ENCODE peak calls at places on chromosomes 12 and 14, in seven cellular contexts. One of them, this sample, is unnamed.

GRCh38 chr14:73713206-73713803 is 879 bp downstream of the PNMA1 start:
- DNase-seq in PC-3: no peak
- DNase-seq in lower leg skin: no peak
- DNase-seq in GM06990: no peak
- DNase-seq in mammary epithelial cell: no peak
- DNase-seq in astrocyte: no peak
- DNase-seq in adrenal gland: no peak
- DNase-seq in this sample: no peak

GRCh38 chr12:108447168-108447840 is 67.8 kb upstream of the FICD start:
- DNase-seq in adrenal gland: no peak
- DNase-seq in GM06990: no peak
- DNase-seq in mammary epithelial cell: no peak
- DNase-seq in PC-3: no peak
- DNase-seq in astrocyte: no peak
- DNase-seq in lower leg skin: no peak
- DNase-seq in this sample: no peak

GRCh38 chr12:114655934-114656697 is 27.9 kb downstream of the TBX3 start:
- DNase-seq in lower leg skin: no peak
- DNase-seq in astrocyte: peak; percentile 64
- DNase-seq in PC-3: peak; percentile 44
- DNase-seq in adrenal gland: peak; percentile 90
- DNase-seq in mammary epithelial cell: no peak
- DNase-seq in GM06990: no peak
- DNase-seq in this sample: peak; percentile 98

GRCh38 chr12:90102957-90103652 is 394.5 kb upstream of the ATP2B1 start:
- DNase-seq in mammary epithelial cell: peak; percentile 43
- DNase-seq in GM06990: peak; percentile 27
- DNase-seq in astrocyte: peak; percentile 26
- DNase-seq in adrenal gland: no peak
- DNase-seq in lower leg skin: no peak
- DNase-seq in PC-3: peak; percentile 61
- DNase-seq in this sample: peak; percentile 32

GRCh38 chr12:121789233-121789781 is 4.2 kb downstream of the RHOF start:
- DNase-seq in GM06990: peak; percentile 72
- DNase-seq in PC-3: no peak
- DNase-seq in mammary epithelial cell: no peak
- DNase-seq in lower leg skin: no peak
- DNase-seq in astrocyte: no peak
- DNase-seq in adrenal gland: no peak
- DNase-seq in this sample: no peak

GRCh38 chr14:80570930-80571298 is 359.6 kb upstream of the DIO2 start:
- DNase-seq in astrocyte: no peak
- DNase-seq in lower leg skin: no peak
- DNase-seq in adrenal gland: no peak
- DNase-seq in GM06990: no peak
- DNase-seq in PC-3: no peak
- DNase-seq in mammary epithelial cell: no peak
- DNase-seq in this sample: peak; percentile 53

GRCh38 chr12:18368594-18368993 is 107.3 kb downstream of the PIK3C2G start:
- DNase-seq in adrenal gland: no peak
- DNase-seq in astrocyte: no peak
- DNase-seq in PC-3: no peak
- DNase-seq in lower leg skin: no peak
- DNase-seq in mammary epithelial cell: no peak
- DNase-seq in GM06990: no peak
- DNase-seq in this sample: no peak

GRCh38 chr12:20444595-20445170 is 76.3 kb downstream of the PDE3A start:
- DNase-seq in mammary epithelial cell: no peak
- DNase-seq in adrenal gland: no peak
- DNase-seq in astrocyte: no peak
- DNase-seq in PC-3: no peak
- DNase-seq in lower leg skin: no peak
- DNase-seq in GM06990: no peak
- DNase-seq in this sample: no peak

GRCh38 chr14:55136241-55136640 is 7.2 kb downstream of the LGALS3 start:
- DNase-seq in GM06990: no peak
- DNase-seq in PC-3: no peak
- DNase-seq in adrenal gland: no peak
- DNase-seq in astrocyte: peak; percentile 72
- DNase-seq in mammary epithelial cell: peak; percentile 36
- DNase-seq in lower leg skin: no peak
- DNase-seq in this sample: no peak

GRCh38 chr12:131276501-131277185 is 322.9 kb downstream of the ADGRD1 start:
- DNase-seq in adrenal gland: no peak
- DNase-seq in GM06990: no peak
- DNase-seq in mammary epithelial cell: no peak
- DNase-seq in lower leg skin: no peak
- DNase-seq in astrocyte: no peak
- DNase-seq in PC-3: no peak
- DNase-seq in this sample: no peak

GRCh38 chr12:131606218-131606899 is 104.5 kb upstream of the SFSWAP start:
- DNase-seq in lower leg skin: no peak
- DNase-seq in mammary epithelial cell: no peak
- DNase-seq in GM06990: no peak
- DNase-seq in adrenal gland: no peak
- DNase-seq in PC-3: peak; percentile 18
- DNase-seq in astrocyte: no peak
- DNase-seq in this sample: no peak

GRCh38 chr12:1435456-1435855 is 158.9 kb downstream of the FBXL14 start:
- DNase-seq in adrenal gland: no peak
- DNase-seq in astrocyte: peak; percentile 52
- DNase-seq in lower leg skin: no peak
- DNase-seq in mammary epithelial cell: no peak
- DNase-seq in PC-3: no peak
- DNase-seq in GM06990: no peak
- DNase-seq in this sample: no peak

GRCh38 chr12:96989916-96990315 is 82.9 kb downstream of the NEDD1 start:
- DNase-seq in PC-3: peak; percentile 78
- DNase-seq in astrocyte: peak; percentile 7
- DNase-seq in mammary epithelial cell: peak; percentile 35
- DNase-seq in adrenal gland: no peak
- DNase-seq in lower leg skin: no peak
- DNase-seq in GM06990: no peak
- DNase-seq in this sample: peak; percentile 38

GRCh38 chr14:105480165-105480564 is 5.5 kb downstream of the CRIP2 start:
- DNase-seq in mammary epithelial cell: no peak
- DNase-seq in GM06990: no peak
- DNase-seq in astrocyte: no peak
- DNase-seq in adrenal gland: no peak
- DNase-seq in PC-3: no peak
- DNase-seq in lower leg skin: no peak
- DNase-seq in this sample: no peak

GRCh38 chr12:99267038-99267437 is 380.5 kb upstream of the GARIN6 start:
- DNase-seq in mammary epithelial cell: no peak
- DNase-seq in adrenal gland: no peak
- DNase-seq in astrocyte: no peak
- DNase-seq in GM06990: no peak
- DNase-seq in lower leg skin: no peak
- DNase-seq in PC-3: no peak
- DNase-seq in this sample: no peak

GRCh38 chr12:56633465-56634241 is 3.5 kb upstream of the BAZ2A start:
- DNase-seq in PC-3: no peak
- DNase-seq in mammary epithelial cell: no peak
- DNase-seq in lower leg skin: no peak
- DNase-seq in adrenal gland: no peak
- DNase-seq in astrocyte: no peak
- DNase-seq in GM06990: no peak
- DNase-seq in this sample: no peak
- TF ChIP-seq CTCF in PC-3: no peak
- TF ChIP-seq CTCF in mammary epithelial cell: no peak
- TF ChIP-seq CTCF in lower leg skin: no peak
- TF ChIP-seq CTCF in adrenal gland: no peak
- TF ChIP-seq CTCF in astrocyte: no peak
- TF ChIP-seq CTCF in GM06990: no peak
- TF ChIP-seq CTCF in this sample: no peak

DNA sequence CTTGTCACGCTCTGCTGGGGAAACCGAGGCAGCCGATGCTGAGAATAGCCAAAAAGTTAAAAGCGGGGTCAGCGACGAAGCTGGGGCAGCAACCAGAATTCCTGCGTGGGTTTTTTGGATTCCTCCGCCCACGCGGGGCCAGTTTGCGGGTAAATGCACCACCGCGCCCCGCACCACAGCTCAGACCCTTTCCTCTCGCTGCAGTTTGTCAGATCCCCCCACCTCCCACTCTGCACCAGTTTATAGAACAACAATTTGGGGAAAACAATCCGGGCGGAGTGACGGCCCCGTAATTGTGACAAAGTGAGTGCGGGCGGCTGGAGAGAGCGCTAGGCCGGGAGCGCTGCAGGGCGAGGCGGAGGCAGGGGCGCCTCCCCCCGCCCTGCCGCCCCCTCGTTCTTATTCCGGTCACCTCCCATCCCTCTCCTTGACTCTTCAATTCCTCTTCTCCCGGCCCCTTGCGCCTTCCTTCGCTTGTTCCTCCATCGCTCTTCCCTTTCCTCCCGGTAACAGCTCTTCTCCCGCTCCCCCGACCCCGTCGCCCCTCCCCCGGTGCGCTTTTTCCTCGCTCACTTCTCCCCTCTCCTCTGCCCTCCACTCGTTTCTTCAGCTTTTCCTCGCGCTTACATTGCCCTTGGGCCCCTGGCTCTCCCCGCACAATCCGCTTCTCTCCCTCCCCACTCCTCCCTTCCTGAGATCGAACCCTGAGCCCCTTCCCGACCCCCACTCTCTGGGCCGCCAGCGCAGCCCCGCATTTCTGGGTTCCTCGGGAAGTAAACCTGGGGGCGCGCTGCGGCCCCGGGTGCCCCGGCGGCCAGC is 639 bp upstream of the DNAJC22 start:
- DNase-seq in astrocyte: no peak
- DNase-seq in PC-3: no peak
- DNase-seq in GM06990: no peak
- DNase-seq in mammary epithelial cell: no peak
- DNase-seq in adrenal gland: peak; percentile 42
- DNase-seq in lower leg skin: no peak
- DNase-seq in this sample: no peak
- H3K4me3 ChIP-seq in astrocyte: peak overlapping the region; percentile 34
- H3K4me3 ChIP-seq in PC-3: peak overlapping the region; percentile 70
- H3K4me3 ChIP-seq in GM06990: peak overlapping the region; percentile 35
- H3K4me3 ChIP-seq in mammary epithelial cell: no peak overlapping the region
- H3K4me3 ChIP-seq in adrenal gland: no peak overlapping the region
- H3K4me3 ChIP-seq in lower leg skin: peak overlapping the region; percentile 4
- H3K4me3 ChIP-seq in this sample: peak overlapping the region; percentile 25

GRCh38 chr14:100857923-100858837 is 32.3 kb downstream of the MEG3 start:
- DNase-seq in lower leg skin: no peak
- DNase-seq in mammary epithelial cell: no peak
- DNase-seq in astrocyte: no peak
- DNase-seq in adrenal gland: no peak
- DNase-seq in PC-3: no peak
- DNase-seq in GM06990: no peak
- DNase-seq in this sample: no peak

GRCh38 chr14:100854435-100854834 is 28.5 kb downstream of the MEG3 start:
- DNase-seq in mammary epithelial cell: no peak
- DNase-seq in adrenal gland: no peak
- DNase-seq in lower leg skin: no peak
- DNase-seq in astrocyte: no peak
- DNase-seq in PC-3: no peak
- DNase-seq in GM06990: no peak
- DNase-seq in this sample: no peak

GRCh38 chr14:100856056-100856950 is 30.4 kb downstream of the MEG3 start:
- DNase-seq in astrocyte: no peak
- DNase-seq in adrenal gland: no peak
- DNase-seq in mammary epithelial cell: no peak
- DNase-seq in PC-3: no peak
- DNase-seq in GM06990: no peak
- DNase-seq in lower leg skin: no peak
- DNase-seq in this sample: no peak

GRCh38 chr14:100857196-100857922 is 31.4 kb downstream of the MEG3 start:
- DNase-seq in astrocyte: no peak
- DNase-seq in adrenal gland: no peak
- DNase-seq in GM06990: no peak
- DNase-seq in mammary epithelial cell: no peak
- DNase-seq in PC-3: no peak
- DNase-seq in lower leg skin: no peak
- DNase-seq in this sample: no peak

GRCh38 chr14:100855256-100855930 is 29.5 kb downstream of the MEG3 start:
- DNase-seq in GM06990: no peak
- DNase-seq in mammary epithelial cell: no peak
- DNase-seq in lower leg skin: no peak
- DNase-seq in adrenal gland: no peak
- DNase-seq in PC-3: peak; percentile 28
- DNase-seq in astrocyte: no peak
- DNase-seq in this sample: no peak
- TF ChIP-seq CTCF in GM06990: no peak
- TF ChIP-seq CTCF in mammary epithelial cell: no peak
- TF ChIP-seq CTCF in lower leg skin: no peak
- TF ChIP-seq CTCF in adrenal gland: no peak
- TF ChIP-seq CTCF in PC-3: peak; percentile 60
- TF ChIP-seq CTCF in astrocyte: no peak
- TF ChIP-seq CTCF in this sample: peak; percentile 32

GRCh38 chr12:68007466-68007865 is 18.2 kb downstream of the IFNG-AS1 start:
- DNase-seq in GM06990: no peak
- DNase-seq in lower leg skin: no peak
- DNase-seq in astrocyte: no peak
- DNase-seq in adrenal gland: no peak
- DNase-seq in PC-3: no peak
- DNase-seq in mammary epithelial cell: no peak
- DNase-seq in this sample: no peak

GRCh38 chr12:68012712-68013111 is 23.5 kb downstream of the IFNG-AS1 start:
- DNase-seq in mammary epithelial cell: no peak
- DNase-seq in lower leg skin: no peak
- DNase-seq in adrenal gland: no peak
- DNase-seq in astrocyte: no peak
- DNase-seq in GM06990: peak; percentile 47
- DNase-seq in PC-3: no peak
- DNase-seq in this sample: no peak

GRCh38 chr12:68011882-68012207 is 22.6 kb downstream of the IFNG-AS1 start:
- DNase-seq in adrenal gland: no peak
- DNase-seq in GM06990: no peak
- DNase-seq in PC-3: no peak
- DNase-seq in lower leg skin: no peak
- DNase-seq in astrocyte: no peak
- DNase-seq in mammary epithelial cell: no peak
- DNase-seq in this sample: no peak

GRCh38 chr12:68013181-68013580 is 23.9 kb downstream of the IFNG-AS1 start:
- DNase-seq in mammary epithelial cell: no peak
- DNase-seq in adrenal gland: no peak
- DNase-seq in astrocyte: no peak
- DNase-seq in lower leg skin: no peak
- DNase-seq in PC-3: no peak
- DNase-seq in GM06990: no peak
- DNase-seq in this sample: no peak

DNA sequence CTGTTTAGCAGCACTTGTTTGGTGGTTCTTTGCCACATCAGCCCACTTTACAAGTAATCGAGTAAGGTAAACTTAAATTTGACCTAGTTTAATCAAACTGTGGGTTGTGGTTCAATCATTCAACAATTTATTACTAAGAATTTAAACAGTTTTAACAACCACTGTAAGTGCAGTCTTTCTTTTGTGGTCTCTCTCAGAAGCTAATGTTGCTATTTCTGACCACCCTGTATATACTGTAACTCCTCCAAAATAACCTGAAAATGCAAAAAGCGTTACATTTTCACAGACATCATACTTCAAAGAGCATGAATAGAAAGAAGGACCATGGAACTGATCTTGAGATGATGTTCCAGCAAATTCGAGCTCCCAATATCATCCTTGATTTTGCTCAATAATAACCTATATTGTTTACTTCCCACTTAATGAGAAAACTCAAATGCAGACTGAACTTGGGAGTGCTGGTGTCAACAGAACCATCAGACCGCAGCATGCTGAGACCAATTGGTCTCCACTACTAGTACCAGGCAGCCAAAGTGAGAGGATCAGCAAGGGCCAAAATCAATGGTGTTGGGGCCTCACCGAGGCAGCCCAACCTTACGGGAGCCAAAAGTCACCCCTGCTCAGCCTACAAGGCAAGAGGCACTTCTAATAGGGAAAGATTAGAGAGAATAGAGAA is 22.1 kb downstream of the IFNG-AS1 start:
- DNase-seq in GM06990: no peak
- DNase-seq in lower leg skin: no peak
- DNase-seq in astrocyte: no peak
- DNase-seq in PC-3: no peak
- DNase-seq in mammary epithelial cell: no peak
- DNase-seq in adrenal gland: no peak
- DNase-seq in this sample: no peak
- H3K4me3 ChIP-seq in GM06990: no peak overlapping the region
- H3K4me3 ChIP-seq in lower leg skin: no peak overlapping the region
- H3K4me3 ChIP-seq in astrocyte: no peak overlapping the region
- H3K4me3 ChIP-seq in PC-3: no peak overlapping the region
- H3K4me3 ChIP-seq in mammary epithelial cell: no peak overlapping the region
- H3K4me3 ChIP-seq in adrenal gland: no peak overlapping the region
- H3K4me3 ChIP-seq in this sample: no peak overlapping the region

This sample was measured in LNCaP clone FGC.